ENCODE peak calls at places on chromosomes 7 and 10, in six cellular contexts. I is CD8-positive, alpha-beta memory T cell; Q is A549; X is effector memory CD4-positive, alpha-beta T cell; J is uterus; Z is neural progenitor cell. V is an unnamed sample.

GRCh38 chr10:132059760-132060508 is 5.8 kb upstream of the JAKMIP3 start:
- DNase-seq in J (no peak), X (no peak), Q (no peak), I (no peak), Z (no peak), V (no peak)

GRCh38 chr10:58414270-58415041 is 29.2 kb downstream of the TFAM start:
- DNase-seq in Z (peak), J (no peak), I (no peak), Q (peak), X (no peak), V (no peak)

GRCh38 chr7:84088669-84089278 is 105.8 kb downstream of the SEMA3A start:
- DNase-seq in X (no peak), Q (no peak), Z (no peak), I (no peak), J (no peak), V (no peak)

GRCh38 chr10:91467114-91467513 is 57.0 kb downstream of the HECTD2 start:
- DNase-seq in Z (no peak), I (no peak), J (no peak), X (no peak), Q (no peak), V (no peak)

GRCh38 chr10:45076847-45077246 is 76.1 kb downstream of the ZNF22 start:
- DNase-seq in Q (no peak), I (peak), Z (no peak), J (no peak), X (no peak), V (no peak)

GRCh38 chr7:74604326-74605020 is 53.0 kb upstream of the GTF2I start:
- DNase-seq in I (no peak), Q (no peak), X (no peak), J (no peak), Z (no peak), V (no peak)

GRCh38 chr10:33377658-33378025 is 43.2 kb upstream of the NRP1 start:
- DNase-seq in Z (no peak), Q (no peak), X (no peak), J (no peak), I (no peak), V (no peak)

GRCh38 chr7:45915606-45916005 is 5.5 kb downstream of the IGFBP3 start:
- DNase-seq in X (no peak), Q (no peak), I (no peak), Z (no peak), J (no peak), V (no peak)

GRCh38 chr10:133276435-133277201 is at the start of gene ADAM8:
- DNase-seq in Q (no peak), J (no peak), X (peak), I (peak), Z (peak), V (no peak)

GRCh38 chr7:51007708-51008505 is 225.2 kb upstream of the GRB10 start:
- DNase-seq in J (no peak), Q (no peak), Z (no peak), I (no peak), X (no peak), V (no peak)

GRCh38 chr10:14838582-14839304 is 637 bp downstream of the HSPA14 start:
- DNase-seq in Q (peak), Z (peak), J (peak), X (peak), I (peak), V (no peak)

GRCh38 chr10:74234569-74234968 is 83.5 kb downstream of the ADK start:
- DNase-seq in I (peak), Q (no peak), X (no peak), J (no peak), Z (no peak), V (no peak)

GRCh38 chr10:36336315-36336714 is 694.2 kb upstream of the FZD8 start:
- DNase-seq in I (no peak), X (no peak), Z (no peak), J (no peak), Q (no peak), V (no peak)

GRCh38 chr10:11685787-11686218 is 56.4 kb upstream of the ECHDC3 start:
- DNase-seq in I (peak), X (peak), J (peak), Z (no peak), Q (no peak), V (no peak)

GRCh38 chr7:138449580-138449979 is 10.5 kb upstream of the TRIM24 start:
- DNase-seq in Q (no peak), Z (peak), J (no peak), X (no peak), I (peak), V (no peak)

GRCh38 chr10:17965649-17966048 is 13.9 kb downstream of the SLC39A12 start:
- DNase-seq in X (no peak), I (no peak), J (no peak), Q (no peak), Z (no peak), V (no peak)

GRCh38 chr10:60818134-60818770 is 40.0 kb downstream of the CDK1 start:
- DNase-seq in Z (no peak), I (no peak), J (peak), X (no peak), Q (no peak), V (no peak)

GRCh38 chr7:50962962-50963374 is 180.3 kb upstream of the GRB10 start:
- DNase-seq in Q (peak), X (no peak), J (peak), Z (peak), I (no peak), V (no peak)

DNA sequence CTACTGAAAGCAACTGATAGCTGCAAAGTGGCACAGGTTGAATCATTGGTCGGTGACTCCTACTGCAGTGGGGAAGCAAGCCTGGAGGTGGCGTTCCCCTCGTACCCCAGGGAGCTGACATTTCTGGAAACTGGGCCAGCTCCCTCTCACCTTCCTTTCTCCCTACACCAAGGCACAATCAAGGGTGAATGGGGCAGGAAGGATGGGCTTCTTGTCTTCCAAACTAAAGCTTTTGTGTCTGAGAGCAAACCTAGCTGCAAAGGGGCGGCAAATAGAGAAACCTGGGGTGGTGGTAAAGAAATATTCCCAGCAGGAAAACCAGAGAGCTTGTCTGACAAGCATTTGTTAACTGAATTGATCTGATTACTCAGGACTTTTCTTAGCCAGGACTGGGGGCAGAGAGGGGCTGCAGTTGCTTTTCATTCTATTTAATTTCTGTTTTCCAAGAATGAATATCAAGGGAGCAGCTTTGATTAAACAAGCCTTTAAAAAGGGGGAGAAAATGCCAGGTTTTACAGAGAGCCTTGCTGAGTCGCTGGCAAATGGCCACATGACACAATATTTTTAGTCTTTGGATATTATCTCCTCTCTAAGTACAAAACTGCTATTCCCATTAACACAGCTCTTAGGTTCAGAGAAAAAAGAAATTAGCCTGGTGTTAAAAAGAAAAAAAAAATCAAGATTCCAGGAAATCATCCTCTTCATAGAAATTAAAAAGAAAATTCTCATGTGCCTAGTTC is 27.8 kb downstream of the CDHR3 start:
- DNase-seq in J (peak), I (no peak), Q (no peak), Z (peak), X (no peak), V (peak)
- H3K27ac ChIP-seq in J (no peak), I (no peak), Q (no peak), Z (peak), X (no peak), V (peak)

GRCh38 chr7:140671966-140672365 is 779 bp upstream of the ADCK2 start:
- DNase-seq in J (no peak), Z (no peak), I (no peak), Q (no peak), X (no peak), V (no peak)

GRCh38 chr7:140673770-140674155 is 1.0 kb downstream of the ADCK2 start:
- DNase-seq in X (no peak), J (no peak), Z (no peak), Q (no peak), I (no peak), V (no peak)

GRCh38 chr7:140673063-140673769 is 471 bp downstream of the ADCK2 start:
- DNase-seq in I (peak), Z (peak), Q (peak), J (peak), X (peak), V (peak)

GRCh38 chr7:140674356-140674800 is 1.6 kb downstream of the ADCK2 start:
- DNase-seq in Z (no peak), J (no peak), I (no peak), Q (no peak), X (no peak), V (no peak)

DNA sequence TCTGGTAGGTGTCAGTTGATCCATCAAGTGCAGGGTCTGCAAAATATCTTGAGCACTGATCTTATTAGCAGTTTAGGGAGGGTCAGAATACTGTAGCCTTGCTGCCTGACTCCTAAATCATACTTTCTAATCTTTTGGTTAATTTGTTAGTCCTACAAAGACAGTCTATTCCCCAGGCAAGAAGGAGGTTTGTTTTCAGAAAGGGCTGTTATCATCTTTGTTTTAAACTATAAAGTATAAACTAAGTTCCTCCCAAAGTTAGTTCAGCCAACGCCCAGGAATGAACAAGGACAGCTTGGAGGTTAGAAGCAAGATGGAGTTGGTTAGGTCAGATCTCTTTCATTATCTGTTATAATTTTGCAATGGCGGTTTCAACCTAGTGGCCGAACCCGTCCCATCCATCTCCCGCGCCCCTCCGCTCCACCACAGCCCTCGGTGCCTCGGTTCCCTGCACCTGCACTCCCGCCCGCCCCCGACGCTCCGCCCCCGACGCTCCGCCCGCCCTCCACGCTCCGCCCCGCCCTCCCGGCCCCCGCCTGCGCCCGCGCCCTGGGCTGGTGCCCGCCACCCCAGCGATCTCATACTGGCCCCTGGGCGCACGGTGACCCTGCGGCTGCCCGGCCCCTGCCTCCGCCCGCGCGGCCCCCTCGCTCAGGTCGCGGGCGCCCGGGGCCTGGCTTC is at the start of gene ADCK2:
- DNase-seq in J (peak), I (no peak), X (peak), Q (peak), Z (peak), V (peak)
- H3K27ac ChIP-seq in J (peak), I (peak), X (peak), Q (peak), Z (no peak), V (peak)

GRCh38 chr10:26858707-26859034 is 2.1 kb downstream of the ABI1 start:
- DNase-seq in X (no peak), Q (no peak), J (no peak), Z (no peak), I (no peak), V (no peak)
- H3K27ac ChIP-seq in X (no peak), Q (no peak), J (peak), Z (no peak), I (peak), V (no peak)

DNA sequence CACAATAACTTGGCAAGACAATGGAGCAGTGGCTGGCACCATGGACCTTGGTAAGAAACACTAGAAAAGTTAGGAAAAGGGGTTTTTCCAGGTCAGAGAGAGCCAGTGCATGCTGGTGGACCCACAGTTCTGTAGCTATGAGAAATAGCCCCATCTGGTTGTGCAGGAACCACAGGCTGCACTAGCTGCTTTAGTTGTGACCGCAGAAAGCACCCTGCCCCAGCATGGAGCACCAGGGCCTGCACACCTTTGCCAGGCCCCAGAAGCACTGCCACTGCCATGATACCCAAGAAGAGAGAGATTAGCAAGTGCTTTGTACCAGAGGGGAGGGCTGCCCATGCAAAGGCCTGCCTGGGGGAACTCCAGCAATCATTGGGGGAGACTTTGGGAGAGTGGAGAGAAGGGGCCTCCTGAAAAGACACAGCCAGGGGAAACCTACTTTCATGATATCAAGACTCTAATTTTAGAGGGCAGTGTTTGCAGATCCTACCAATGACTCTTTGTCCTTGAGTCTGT is 256.1 kb upstream of the C7orf33 start:
- DNase-seq in X (no peak), Q (no peak), Z (no peak), J (no peak), I (no peak), V (no peak)
- H3K27ac ChIP-seq in X (no peak), Q (no peak), Z (peak), J (no peak), I (no peak), V (no peak)

DNA sequence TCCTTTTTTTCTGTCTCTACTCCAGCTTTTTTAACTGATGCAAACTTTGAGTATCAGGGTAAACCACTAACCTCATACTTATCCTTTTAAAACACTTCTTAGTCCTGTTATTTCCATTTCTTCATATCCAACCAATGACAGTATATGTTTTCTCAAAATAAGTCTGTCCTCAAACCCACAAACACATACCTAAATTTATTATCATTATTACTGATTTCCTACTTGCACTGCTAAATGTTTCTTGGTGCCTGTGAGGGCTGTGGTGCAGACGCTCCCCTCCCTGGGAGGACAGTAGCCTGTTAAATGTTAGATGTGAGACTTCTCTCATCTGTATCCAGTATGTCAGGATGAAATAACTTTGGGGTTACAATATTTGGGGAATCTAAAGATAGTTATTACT is 257.9 kb downstream of the KLF6 start:
- DNase-seq in Z (no peak), Q (no peak), J (no peak), X (no peak), I (no peak), V (no peak)
- H3K27ac ChIP-seq in Z (no peak), Q (no peak), J (peak), X (no peak), I (no peak), V (no peak)

GRCh38 chr7:101239191-101239950 is 1.8 kb upstream of the CLDN15 start:
- DNase-seq in Z (no peak), Q (no peak), J (peak), X (no peak), I (no peak), V (no peak)

GRCh38 chr7:101235522-101235921 is 2.1 kb downstream of the CLDN15 start:
- DNase-seq in I (no peak), J (no peak), Z (no peak), Q (no peak), X (no peak), V (no peak)

GRCh38 chr7:101236292-101236691 is 1.3 kb downstream of the CLDN15 start:
- DNase-seq in Z (no peak), J (no peak), Q (no peak), I (no peak), X (no peak), V (no peak)

GRCh38 chr7:101238226-101239182 is 902 bp upstream of the CLDN15 start:
- DNase-seq in Z (no peak), X (no peak), J (no peak), Q (no peak), I (no peak), V (no peak)

GRCh38 chr7:101237206-101238067 is at the start of gene CLDN15:
- DNase-seq in Z (no peak), X (no peak), Q (no peak), J (peak), I (no peak), V (no peak)
- H3K27ac ChIP-seq in Z (no peak), X (no peak), Q (no peak), J (peak), I (no peak), V (peak)

GRCh38 chr10:614772-615582 is 74.5 kb downstream of the DIP2C start:
- DNase-seq in I (no peak), J (peak), Z (no peak), Q (no peak), X (no peak), V (peak)
- H3K27ac ChIP-seq in I (no peak), J (no peak), Z (no peak), Q (no peak), X (no peak), V (peak)

GRCh38 chr10:78215645-78216044 is 182.0 kb downstream of the RPS24 start:
- DNase-seq in J (peak), Q (no peak), Z (no peak), I (no peak), X (no peak), V (peak)
- H3K27ac ChIP-seq in J (peak), Q (peak), Z (no peak), I (no peak), X (no peak), V (no peak)